ENCODE peak calls at places on chromosomes 6 and 20, in four cellular contexts. A is body of pancreas, Q is OCI-LY7, P is IMR-90. U is an unnamed sample.
A peak's percentile ranks its signal among the peaks of the same experiment; 100 is the strongest.

GRCh38 chr6:34065470-34066283 is 80.2 kb downstream of the GRM4 start:
- DNase-seq in A (no peak), Q (no peak), P (no peak), U (peak; percentile 46)

GRCh38 chr6:43924222-43924702 is 154.3 kb downstream of the VEGFA start:
- DNase-seq in A (peak; percentile 53), Q (no peak), P (peak; percentile 56), U (no peak)

GRCh38 chr6:130587778-130588520 is 222.1 kb downstream of the TMEM200A start:
- DNase-seq in A (no peak), Q (no peak), P (peak; percentile 91), U (no peak)

GRCh38 chr6:4441981-4442434 is 306.6 kb upstream of the ECI2 start:
- DNase-seq in A (no peak), Q (no peak), P (peak; percentile 73), U (no peak)

GRCh38 chr20:43963872-43964791 is 49.5 kb downstream of the TOX2 start:
- DNase-seq in A (no peak), Q (no peak), P (peak; percentile 49), U (peak; percentile 66)

GRCh38 chr6:168439791-168440491 is 1.0 kb upstream of the SMOC2 start:
- DNase-seq in A (no peak), Q (no peak), P (no peak), U (no peak)

GRCh38 chr6:43915213-43915869 is 145.3 kb downstream of the VEGFA start:
- DNase-seq in A (no peak), Q (no peak), P (no peak), U (no peak)

GRCh38 chr6:138597336-138597735 is 98.0 kb upstream of the NHSL1 start:
- DNase-seq in A (no peak), Q (no peak), P (peak; percentile 68), U (no peak)

GRCh38 chr6:129498950-129499870 is 210.8 kb downstream of the ARHGAP18 start:
- DNase-seq in A (no peak), Q (peak; percentile 52), P (peak; percentile 61), U (no peak)

GRCh38 chr6:30768634-30769087 is 24.3 kb upstream of the IER3 start:
- DNase-seq in A (no peak), Q (no peak), P (no peak), U (no peak)

GRCh38 chr6:45462190-45463134 is 84.7 kb upstream of the SUPT3H start:
- DNase-seq in A (no peak), Q (no peak), P (no peak), U (no peak)

GRCh38 chr6:90401933-90402830 is 105.5 kb upstream of the BACH2 start:
- DNase-seq in A (no peak), Q (peak; percentile 27), P (peak; percentile 7), U (no peak)

GRCh38 chr6:39153766-39154397 is 38.9 kb upstream of the SAYSD1 start:
- DNase-seq in A (no peak), Q (no peak), P (no peak), U (no peak)

GRCh38 chr6:31729979-31730630 is 1.0 kb upstream of the DDAH2 start:
- DNase-seq in A (peak; percentile 73), Q (peak; percentile 82), P (peak; percentile 85), U (peak; percentile 94)

GRCh38 chr20:63686492-63687321 is 9.7 kb upstream of the TNFRSF6B start:
- DNase-seq in A (peak; percentile 49), Q (no peak), P (peak; percentile 80), U (peak; percentile 70)

GRCh38 chr6:31761343-31761742 is 1.1 kb upstream of the SAPCD1 start:
- DNase-seq in A (no peak), Q (no peak), P (no peak), U (no peak)

GRCh38 chr6:136822051-136822378 is 377 bp upstream of the PEX7 start:
- DNase-seq in A (no peak), Q (peak; percentile 14), P (peak; percentile 62), U (peak; percentile 40)

GRCh38 chr6:63560806-63561672 is 11.2 kb upstream of the LOC128125822 start:
- DNase-seq in A (no peak), Q (no peak), P (peak; percentile 63), U (no peak)

GRCh38 chr6:148445620-148446019 is 103.0 kb downstream of the SASH1 start:
- DNase-seq in A (no peak), Q (no peak), P (peak; percentile 85), U (no peak)

GRCh38 chr20:34970193-34971037 is 14.7 kb downstream of the MYH7B start:
- DNase-seq in A (no peak), Q (no peak), P (no peak), U (no peak)

GRCh38 chr20:43658068-43658722 is 8.7 kb upstream of the MYBL2 start:
- DNase-seq in A (no peak), Q (no peak), P (peak; percentile 18), U (no peak)

GRCh38 chr6:152380351-152380767 is 256.8 kb downstream of the SYNE1 start:
- DNase-seq in A (peak; percentile 25), Q (no peak), P (peak; percentile 74), U (no peak)

GRCh38 chr20:36835025-36835424 is 40.9 kb upstream of the TLDC2 start:
- DNase-seq in A (no peak), Q (no peak), P (no peak), U (no peak)

GRCh38 chr20:33325350-33325749 is 42.3 kb downstream of the BPIFB1 start:
- DNase-seq in A (no peak), Q (no peak), P (no peak), U (no peak)

GRCh38 chr20:10921491-10922010 is 247.8 kb upstream of the JAG1 start:
- DNase-seq in A (no peak), Q (no peak), P (no peak), U (no peak)

GRCh38 chr6:16471222-16471784 is 232.9 kb downstream of the GMPR start:
- DNase-seq in A (no peak), Q (no peak), P (peak; percentile 49), U (no peak)

GRCh38 chr6:158046201-158047119 is 64.8 kb downstream of the SYNJ2 start:
- DNase-seq in A (peak; percentile 2), Q (no peak), P (no peak), U (no peak)
- H3K4me1 ChIP-seq in A (no peaks in the 10 kb centered on the region), Q (no peaks in the 10 kb centered on the region), P (peaks cover 26% of the 10 kb centered on the region), U (peaks cover 26% of the 10 kb centered on the region)

DNA sequence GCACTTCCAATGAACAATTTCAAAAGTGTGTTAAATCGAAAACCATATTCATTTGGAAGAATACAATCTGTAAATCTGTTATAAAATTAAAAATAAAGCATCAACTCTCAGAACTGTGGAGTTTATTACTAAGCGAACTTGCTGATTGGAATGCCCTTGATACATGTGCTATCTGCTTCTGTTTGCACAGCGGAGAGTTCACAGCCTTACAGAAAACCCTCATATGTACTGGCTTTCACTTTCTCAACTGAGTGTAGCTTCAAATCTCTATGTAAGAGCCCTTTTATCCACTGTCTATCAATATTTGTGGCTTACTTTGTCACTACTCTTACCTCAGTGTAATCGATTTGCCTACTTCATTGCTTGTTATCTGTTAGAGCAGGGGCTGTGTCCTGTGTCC is 447.4 kb downstream of the C6orf118 start:
- DNase-seq in A (no peak), Q (no peak), P (no peak), U (no peak)
- H3K9me3 ChIP-seq in A (no peaks in the 10 kb centered on the region), Q (no peaks in the 10 kb centered on the region), P (peaks cover 9% of the 10 kb centered on the region), U (no peaks in the 10 kb centered on the region)

GRCh38 chr6:111757342-111757741 is 115.9 kb downstream of the FYN start:
- DNase-seq in A (no peak), Q (no peak), P (peak; percentile 84), U (no peak)
- H3K27ac ChIP-seq in A (no peak overlapping the region), Q (no peak overlapping the region), P (no peak overlapping the region), U (no peak overlapping the region)

DNA sequence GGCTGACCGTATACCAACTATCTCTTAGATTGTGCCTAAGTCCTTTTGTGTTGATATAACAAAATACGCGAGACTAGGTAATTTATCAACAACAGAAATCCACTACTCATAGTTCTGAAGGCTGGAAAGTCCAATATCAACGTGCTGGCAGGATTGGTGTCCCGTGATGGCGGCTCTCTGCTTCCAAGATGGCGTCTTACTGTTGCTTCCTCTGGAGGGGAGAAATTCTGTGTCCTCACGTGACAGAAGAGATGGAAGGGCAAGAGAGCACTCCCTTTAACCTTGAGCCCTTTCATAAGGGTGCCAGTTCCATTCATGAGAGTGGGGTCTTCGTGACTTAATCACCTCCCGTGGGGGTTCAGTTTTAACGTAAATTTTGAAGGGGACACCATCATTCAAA is 28.1 kb downstream of the RNF144B start:
- DNase-seq in A (no peak), Q (no peak), P (no peak), U (peak; percentile 25)
- H3K4me1 ChIP-seq in A (peaks cover 9% of the 10 kb centered on the region), Q (peaks cover 38% of the 10 kb centered on the region), P (peaks cover 1% of the 10 kb centered on the region), U (peaks cover 4% of the 10 kb centered on the region)

GRCh38 chr20:7031222-7031621 is 263.7 kb downstream of the BMP2 start:
- DNase-seq in A (no peak), Q (no peak), P (no peak), U (no peak)

GRCh38 chr20:7029005-7029404 is 261.5 kb downstream of the BMP2 start:
- DNase-seq in A (no peak), Q (no peak), P (no peak), U (no peak)

GRCh38 chr20:7022597-7022996 is 255.1 kb downstream of the BMP2 start:
- DNase-seq in A (no peak), Q (no peak), P (no peak), U (no peak)

DNA sequence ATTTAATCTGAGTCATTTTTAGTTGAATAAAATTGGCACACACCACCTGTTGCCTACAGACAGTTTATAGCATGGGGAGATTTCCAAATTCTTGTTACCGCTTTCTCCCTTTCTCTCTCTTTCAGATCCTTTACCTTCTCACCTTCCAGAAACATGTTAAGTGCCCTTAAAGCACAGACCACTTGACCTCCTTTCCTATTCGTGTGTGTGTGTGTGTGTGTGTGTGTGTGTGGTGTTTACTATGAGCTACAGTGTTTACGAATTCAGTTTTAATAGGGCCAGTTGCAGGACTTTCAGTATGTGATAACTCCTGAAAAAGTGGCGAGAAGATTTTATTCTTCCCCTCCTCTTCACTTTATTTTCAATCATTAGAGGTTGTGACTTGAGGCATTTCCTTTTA is 258.1 kb downstream of the BMP2 start:
- DNase-seq in A (no peak), Q (no peak), P (no peak), U (no peak)
- H3K9me3 ChIP-seq in A (no peaks in the 10 kb centered on the region), Q (no peaks in the 10 kb centered on the region), P (peaks cover 8% of the 10 kb centered on the region), U (no peaks in the 10 kb centered on the region)

DNA sequence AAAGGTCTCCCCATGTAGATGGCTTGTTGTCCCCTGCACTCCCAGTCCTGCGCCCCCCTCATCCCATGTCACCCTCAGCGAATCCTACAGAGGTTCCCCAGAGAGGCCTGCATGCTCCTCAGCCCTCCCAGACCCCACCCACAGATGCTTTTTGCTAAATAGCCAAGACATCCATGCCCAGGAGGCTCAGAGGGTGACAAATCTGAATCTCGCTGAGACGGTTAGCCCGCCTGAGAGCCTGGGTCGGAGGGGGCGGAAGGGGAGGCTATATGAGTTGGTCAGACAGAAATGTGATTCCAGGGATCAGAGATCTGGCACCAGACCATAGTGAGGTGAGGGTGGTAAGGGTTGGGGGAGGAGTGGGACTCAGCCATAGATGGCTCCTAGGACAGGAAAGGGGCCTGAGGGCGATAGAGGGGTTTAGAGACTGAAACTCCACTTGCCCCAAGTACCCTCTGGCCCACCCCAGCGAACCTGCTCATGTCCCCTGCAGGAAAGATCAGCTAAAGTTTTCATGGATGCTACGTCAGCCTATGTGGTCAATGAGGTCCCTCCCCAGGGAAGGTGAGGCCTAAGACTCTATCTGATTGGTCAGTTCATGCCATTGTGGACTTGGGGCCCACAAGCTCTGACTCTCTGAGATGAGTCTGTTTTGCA is 33.2 kb downstream of the TFEB start:
- DNase-seq in A (no peak), Q (no peak), P (no peak), U (no peak)
- H3K27ac ChIP-seq in A (no peak overlapping the region), Q (no peak overlapping the region), P (no peak overlapping the region), U (no peak overlapping the region)

DNA sequence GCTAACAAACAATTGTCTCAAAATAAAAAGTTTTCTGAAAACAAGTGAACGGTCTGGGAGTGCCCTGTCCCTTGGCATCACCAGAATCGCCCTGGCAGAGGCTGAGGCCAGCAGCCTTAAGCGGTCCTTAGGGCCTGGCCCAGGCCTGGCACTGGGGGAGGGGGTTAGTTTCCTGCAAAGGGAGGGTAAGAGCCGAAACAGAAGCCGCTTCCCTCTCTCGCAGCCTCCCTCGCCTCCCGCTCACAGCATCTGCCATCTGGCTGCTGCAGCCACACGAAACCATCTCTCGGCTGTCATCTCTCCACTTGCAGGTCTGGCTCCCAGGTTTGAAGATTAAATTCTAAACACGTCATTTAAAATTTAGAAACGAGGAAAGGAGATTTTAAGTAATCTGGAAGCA is 31.5 kb downstream of the PMEPA1 start:
- DNase-seq in A (no peak), Q (peak; percentile 80), P (no peak), U (no peak)
- H3K4me1 ChIP-seq in A (peaks cover 21% of the 10 kb centered on the region), Q (peaks cover 73% of the 10 kb centered on the region), P (no peaks in the 10 kb centered on the region), U (peaks cover 4% of the 10 kb centered on the region)